ENCODE peak calls at places on chromosomes 4 and X, in six cellular contexts. L, V, O, S, W and Z are unnamed samples.

GRCh38 chr4:186689476-186689875 is 34.2 kb downstream of the FAT1 start:
- DNase-seq in L (no peak), V (no peak), O (peak), S (no peak), W (no peak), Z (no peak)

GRCh38 chr4:140308366-140309123 is 64.9 kb upstream of the SCOC start:
- DNase-seq in L (peak), V (peak), O (peak), S (no peak), W (no peak), Z (no peak)

GRCh38 chrX:2931612-2932011 is 2.5 kb upstream of the ARSD start:
- DNase-seq in L (no peak), V (no peak), O (no peak), S (no peak), W (peak), Z (no peak)

GRCh38 chrX:36856849-36857248 is 151.3 kb upstream of the FAM47C start:
- DNase-seq in L (no peak), V (no peak), O (no peak), S (peak), W (no peak), Z (no peak)

GRCh38 chrX:68665502-68665901 is 18.0 kb downstream of the STARD8 start:
- DNase-seq in L (no peak), V (no peak), O (no peak), S (no peak), W (no peak), Z (no peak)

GRCh38 chrX:150940844-150941495 is 42.2 kb upstream of the HMGB3 start:
- DNase-seq in L (no peak), V (no peak), O (no peak), S (no peak), W (no peak), Z (no peak)

GRCh38 chr4:7462509-7462971 is 27.8 kb upstream of the PSAPL1 start:
- DNase-seq in L (peak), V (no peak), O (peak), S (no peak), W (peak), Z (peak)

GRCh38 chr4:2060578-2061207 is 1.6 kb downstream of the NAT8L start:
- DNase-seq in L (peak), V (peak), O (no peak), S (no peak), W (peak), Z (no peak)

GRCh38 chr4:136337216-136337615 is 1195.1 kb downstream of the PCDH18 start:
- DNase-seq in L (no peak), V (no peak), O (no peak), S (no peak), W (no peak), Z (no peak)

GRCh38 chr4:143270266-143270838 is 66.3 kb upstream of the GAB1 start:
- DNase-seq in L (no peak), V (no peak), O (peak), S (no peak), W (no peak), Z (no peak)

GRCh38 chr4:54607067-54607466 is 50.7 kb upstream of the KIT start:
- DNase-seq in L (no peak), V (no peak), O (no peak), S (no peak), W (no peak), Z (no peak)

GRCh38 chr4:183256756-183257385 is 63.2 kb downstream of the CLDN22 start:
- DNase-seq in L (no peak), V (peak), O (peak), S (peak), W (peak), Z (peak)

GRCh38 chrX:13377537-13377936 is 57.7 kb upstream of the ATXN3L start:
- DNase-seq in L (no peak), V (no peak), O (peak), S (no peak), W (no peak), Z (no peak)

GRCh38 chrX:66833426-66833825 is 194.5 kb upstream of the EDA2R start:
- DNase-seq in L (no peak), V (no peak), O (no peak), S (no peak), W (no peak), Z (no peak)

GRCh38 chrX:47637546-47638195 is 7.9 kb upstream of the CFP start:
- DNase-seq in L (no peak), V (no peak), O (no peak), S (no peak), W (peak), Z (no peak)

GRCh38 chrX:320126-320783 is 1.7 kb upstream of the GTPBP6 start:
- DNase-seq in L (peak), V (peak), O (no peak), S (peak), W (no peak), Z (no peak)

GRCh38 chr4:74480267-74480666 is 35.3 kb downstream of the AREG start:
- DNase-seq in L (no peak), V (no peak), O (no peak), S (no peak), W (no peak), Z (no peak)

GRCh38 chr4:135564090-135564489 is 1362.5 kb upstream of the PABPC4L start:
- DNase-seq in L (no peak), V (no peak), O (no peak), S (no peak), W (no peak), Z (no peak)

GRCh38 chr4:38930696-38931095 is 63.1 kb downstream of the FAM114A1 start:
- DNase-seq in L (no peak), V (no peak), O (no peak), S (no peak), W (no peak), Z (no peak)

GRCh38 chrX:71556026-71556425 is 22.2 kb upstream of the GCNA start:
- DNase-seq in L (no peak), V (no peak), O (no peak), S (no peak), W (no peak), Z (no peak)

GRCh38 chr4:6032249-6033244 is 14.3 kb upstream of the C4orf50 start:
- DNase-seq in L (no peak), V (no peak), O (peak), S (no peak), W (no peak), Z (no peak)

GRCh38 chrX:56759736-56760409 is 30.8 kb downstream of the NBDY start:
- DNase-seq in L (no peak), V (no peak), O (no peak), S (no peak), W (no peak), Z (no peak)

GRCh38 chr4:128863314-128864075 is 54.0 kb downstream of the JADE1 start:
- DNase-seq in L (peak), V (peak), O (peak), S (peak), W (peak), Z (peak)

GRCh38 chrX:39756086-39756883 is 341.5 kb downstream of the BCOR start:
- DNase-seq in L (no peak), V (no peak), O (peak), S (no peak), W (no peak), Z (no peak)

GRCh38 chr4:152064282-152064681 is 303.5 kb upstream of the GATB start:
- DNase-seq in L (no peak), V (no peak), O (no peak), S (no peak), W (no peak), Z (no peak)

GRCh38 chr4:98524271-98524670 is 134.1 kb downstream of the TSPAN5 start:
- DNase-seq in L (no peak), V (no peak), O (no peak), S (no peak), W (no peak), Z (no peak)

GRCh38 chrX:1661048-1661921 is 46.4 kb downstream of the ASMT start:
- DNase-seq in L (no peak), V (peak), O (no peak), S (peak), W (peak), Z (no peak)

GRCh38 chr4:304987-305680 is at the start of gene ZNF732:
- DNase-seq in L (peak), V (peak), O (peak), S (no peak), W (no peak), Z (no peak)

GRCh38 chrX:67544281-67544680 is 460 bp downstream of the AR start:
- DNase-seq in L (no peak), V (peak), O (no peak), S (no peak), W (peak), Z (no peak)

GRCh38 chrX:133232331-133232730 is 14.2 kb upstream of the TFDP3 start:
- DNase-seq in L (peak), V (no peak), O (no peak), S (no peak), W (no peak), Z (no peak)

GRCh38 chrX:69109706-69110635 is 55.3 kb downstream of the PJA1 start:
- DNase-seq in L (peak), V (no peak), O (peak), S (no peak), W (peak), Z (no peak)

GRCh38 chrX:41518127-41518840 is 71.1 kb downstream of the NYX start:
- DNase-seq in L (no peak), V (no peak), O (no peak), S (no peak), W (no peak), Z (no peak)

GRCh38 chrX:149510386-149510785 is 5.3 kb upstream of the IDS start:
- DNase-seq in L (peak), V (no peak), O (peak), S (peak), W (no peak), Z (no peak)
- TF ChIP-seq CTCF in L (peak), V (no peak), O (peak), S (peak), W (peak), Z (no peak)

GRCh38 chrX:15464704-15465103 is 28.4 kb downstream of the PIR start:
- DNase-seq in L (no peak), V (no peak), O (no peak), S (no peak), W (no peak), Z (no peak)

GRCh38 chrX:15465347-15465746 is 27.8 kb downstream of the PIR start:
- DNase-seq in L (no peak), V (no peak), O (peak), S (no peak), W (no peak), Z (no peak)

GRCh38 chrX:15469613-15470012 is 23.5 kb downstream of the PIR start:
- DNase-seq in L (no peak), V (no peak), O (no peak), S (no peak), W (no peak), Z (no peak)

GRCh38 chrX:15468036-15468435 is 25.1 kb downstream of the PIR start:
- DNase-seq in L (peak), V (no peak), O (peak), S (peak), W (no peak), Z (no peak)

GRCh38 chrX:15465896-15466651 is 27.1 kb downstream of the PIR start:
- DNase-seq in L (no peak), V (no peak), O (peak), S (peak), W (peak), Z (peak)
- TF ChIP-seq CTCF in L (peak), V (no peak), O (no peak), S (peak), W (peak), Z (no peak)

DNA sequence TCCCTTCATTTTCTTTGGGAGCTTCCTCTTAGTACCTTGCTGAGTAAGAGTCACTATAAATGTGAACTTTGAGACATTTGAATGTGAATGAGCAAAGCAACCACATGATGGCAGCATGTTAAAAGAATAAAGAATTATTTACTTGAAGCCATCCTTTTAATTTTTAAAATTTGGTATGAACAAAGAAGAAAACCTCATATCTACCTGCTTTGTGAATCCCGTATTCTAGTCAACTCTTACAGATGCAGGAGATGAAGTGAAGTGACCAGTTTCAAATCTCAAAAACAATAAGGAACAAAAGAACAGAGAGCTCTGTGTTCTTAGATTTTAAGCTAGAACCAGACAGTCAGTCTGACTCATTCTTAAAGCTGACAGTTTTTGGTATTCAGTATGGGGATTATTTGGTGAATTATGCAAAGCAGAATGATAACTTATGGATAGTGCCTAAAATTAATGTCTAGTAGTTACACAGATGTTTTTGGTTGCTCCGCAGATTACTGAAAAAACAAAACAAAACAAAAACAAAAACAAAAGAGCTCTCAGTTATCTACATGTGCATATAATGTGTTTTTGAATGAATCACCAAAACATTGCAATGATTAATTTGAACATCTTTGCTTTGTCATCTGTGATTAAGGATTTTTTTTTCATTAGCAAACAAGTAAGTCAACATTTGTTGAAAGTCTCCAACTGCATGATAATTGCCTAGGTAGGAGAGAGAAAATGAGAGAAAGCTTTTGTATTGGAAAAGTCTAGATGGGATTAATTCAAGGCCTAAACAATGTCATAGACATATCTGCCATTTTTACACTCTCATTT is 48.2 kb upstream of the H2AZ1 start:
- DNase-seq in L (peak), V (no peak), O (peak), S (peak), W (no peak), Z (no peak)
- TF ChIP-seq CTCF in L (peak), V (peak), O (peak), S (no peak), W (peak), Z (no peak)

DNA sequence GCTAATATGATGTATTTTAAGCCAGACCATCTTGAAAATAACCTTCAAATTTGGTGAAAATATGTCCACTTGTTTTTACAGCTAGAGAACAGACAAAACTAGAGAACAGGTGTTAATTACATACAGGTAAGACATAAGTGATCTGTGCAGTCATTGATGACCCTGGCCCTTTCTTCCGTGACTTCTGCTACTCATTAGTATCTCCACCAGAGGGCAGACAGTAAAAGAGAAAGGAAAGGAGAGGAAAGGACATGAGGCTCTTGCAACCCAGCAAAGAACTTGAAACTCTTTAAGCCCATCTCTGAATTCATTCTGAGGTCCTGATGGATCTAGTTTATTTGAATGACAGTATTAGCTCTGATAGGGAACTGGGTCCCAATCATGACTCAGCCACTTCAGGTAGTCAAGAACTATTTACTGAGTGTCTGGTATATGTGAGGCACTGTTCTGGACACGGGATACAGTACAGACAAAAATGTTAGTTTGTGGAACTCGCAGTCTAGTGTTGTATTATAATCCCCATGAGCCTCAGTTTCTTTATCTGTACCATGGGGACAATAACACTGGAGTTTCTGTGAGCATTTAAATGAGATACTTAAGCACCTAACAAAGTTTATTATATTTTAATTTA is 121.0 kb upstream of the TEX13D start:
- DNase-seq in L (peak), V (no peak), O (peak), S (peak), W (no peak), Z (peak)
- TF ChIP-seq CTCF in L (peak), V (peak), O (peak), S (peak), W (peak), Z (peak)

GRCh38 chrX:21383546-21383945 is 9.3 kb downstream of the CNKSR2 start:
- DNase-seq in L (no peak), V (no peak), O (no peak), S (no peak), W (no peak), Z (no peak)

GRCh38 chrX:21384178-21384577 is 10.0 kb downstream of the CNKSR2 start:
- DNase-seq in L (no peak), V (no peak), O (no peak), S (no peak), W (no peak), Z (no peak)

GRCh38 chrX:21382715-21383114 is 8.5 kb downstream of the CNKSR2 start:
- DNase-seq in L (no peak), V (no peak), O (no peak), S (no peak), W (no peak), Z (no peak)
- TF ChIP-seq CTCF in L (peak), V (no peak), O (peak), S (no peak), W (peak), Z (no peak)